ENCODE peak calls at places on chromosome 14, in four cellular contexts. E is tibial artery, T is IMR-90, G is right atrium auricular region. Y is an unnamed sample.

GRCh38 chr14:103858063-103858820 is 10.9 kb upstream of the PPP1R13B start:
- DNase-seq in E (no peak), T (no peak), G (no peak), Y (no peak)

GRCh38 chr14:92584856-92585255 is 71.3 kb downstream of the RIN3 start:
- DNase-seq in E (peak; percentile 58), T (no peak), G (no peak), Y (no peak)

GRCh38 chr14:60276347-60276746 is 27.3 kb downstream of the PPM1A start:
- DNase-seq in G (no peak), E (no peak), T (no peak), Y (no peak)

GRCh38 chr14:42944284-42944683 is 1337.6 kb downstream of the LRFN5 start:
- DNase-seq in E (no peak), G (no peak), T (peak; percentile 61), Y (no peak)

GRCh38 chr14:80792756-80793155 is 148.8 kb downstream of the CEP128 start:
- DNase-seq in T (no peak), E (no peak), G (no peak), Y (no peak)

GRCh38 chr14:27006520-27006919 is 408.7 kb upstream of the NOVA1 start:
- DNase-seq in E (no peak), G (no peak), T (no peak), Y (no peak)

GRCh38 chr14:67817750-67818438 is 1.5 kb upstream of the ZFYVE26 start:
- DNase-seq in G (no peak), T (no peak), E (no peak), Y (no peak)

GRCh38 chr14:21041676-21042433 is at the start of gene RNASE7:
- DNase-seq in G (no peak), E (no peak), T (peak; percentile 54), Y (no peak)

GRCh38 chr14:24100197-24100981 is 6.3 kb downstream of the PCK2 start:
- DNase-seq in E (no peak), T (no peak), G (no peak), Y (no peak)

GRCh38 chr14:31950760-31951637 is 126.1 kb upstream of the ARHGAP5 start:
- DNase-seq in E (no peak), G (peak; percentile 71), T (peak; percentile 48), Y (peak; percentile 35)

GRCh38 chr14:58572092-58572853 is 65.5 kb upstream of the DACT1 start:
- DNase-seq in G (no peak), E (no peak), T (peak; percentile 89), Y (no peak)

GRCh38 chr14:36658091-36659009 is 3.3 kb upstream of the PAX9 start:
- DNase-seq in E (no peak), T (no peak), G (no peak), Y (no peak)

GRCh38 chr14:61672796-61673195 is 22.5 kb upstream of the HIF1A start:
- DNase-seq in E (no peak), T (no peak), G (no peak), Y (no peak)

DNA sequence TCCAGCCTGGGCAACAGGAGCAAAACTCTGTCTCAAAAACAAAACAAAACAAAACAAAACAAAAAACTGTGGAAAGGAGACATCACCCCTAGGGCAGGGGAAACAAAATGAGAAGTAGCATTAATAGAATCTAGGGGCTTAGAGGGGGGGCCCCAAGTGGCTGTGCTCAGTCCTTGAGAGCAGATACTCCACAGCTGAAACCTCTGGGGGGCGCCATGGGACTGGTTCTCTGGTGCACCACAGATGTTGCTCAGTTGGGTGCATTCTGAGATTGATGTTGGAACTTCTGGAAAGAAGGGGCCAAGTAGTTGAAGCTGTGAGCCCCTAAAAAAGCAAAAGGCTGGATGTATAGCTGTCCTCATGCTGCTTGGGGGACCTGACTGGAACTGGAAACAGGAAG is 11.8 kb upstream of the SYNE2 start:
- DNase-seq in G (no peak), E (no peak), T (no peak), Y (no peak)
- TF ChIP-seq CTCF in G (no peak), E (no peak), T (no peak), Y (no peak)

GRCh38 chr14:51554953-51555352 is 96.8 kb upstream of the FRMD6 start:
- DNase-seq in G (no peak), T (peak; percentile 72), E (no peak), Y (no peak)
- TF ChIP-seq CTCF in G (no peak), T (peak; percentile 33), E (no peak), Y (no peak)

GRCh38 chr14:104968541-104969401 is 9.4 kb downstream of the AHNAK2 start:
- DNase-seq in G (no peak), T (no peak), E (peak; percentile 81), Y (no peak)
- TF ChIP-seq CTCF in G (no peak), T (no peak), E (peak; percentile 41), Y (no peak)

GRCh38 chr14:33271891-33272290 is 333.2 kb downstream of the NPAS3 start:
- DNase-seq in T (no peak), G (no peak), E (no peak), Y (no peak)

GRCh38 chr14:33275879-33276278 is 337.2 kb downstream of the NPAS3 start:
- DNase-seq in T (no peak), G (no peak), E (no peak), Y (no peak)

GRCh38 chr14:33279865-33280264 is 341.2 kb downstream of the NPAS3 start:
- DNase-seq in E (no peak), G (no peak), T (no peak), Y (no peak)

GRCh38 chr14:33271216-33271615 is 332.5 kb downstream of the NPAS3 start:
- DNase-seq in G (no peak), E (no peak), T (no peak), Y (no peak)

GRCh38 chr14:33273978-33274377 is 335.3 kb downstream of the NPAS3 start:
- DNase-seq in G (no peak), T (no peak), E (no peak), Y (no peak)
- TF ChIP-seq CTCF in G (no peak), T (no peak), E (no peak), Y (no peak)

Y was measured in omental fat pad.